ENCODE peak calls at places on chromosomes 12 and 14, in four cellular contexts. S is GM12891, O is K562, R is GM12878. J is an unnamed sample.

GRCh38 chr12:125143491-125143890 is 78.3 kb downstream of the AACS start:
- DNase-seq in R (no peak), O (no peak), S (no peak), J (no peak)

GRCh38 chr12:2233034-2233433 is 180.2 kb downstream of the CACNA1C start:
- DNase-seq in S (no peak), O (no peak), R (no peak), J (no peak)

GRCh38 chr12:125065753-125066570 is 727 bp downstream of the AACS start:
- DNase-seq in S (no peak), O (no peak), R (no peak), J (no peak)

GRCh38 chr12:4273651-4274395 is at the start of gene CCND2:
- DNase-seq in S (peak), O (peak), R (peak), J (peak)

GRCh38 chr12:88876867-88877266 is 296.6 kb upstream of the KITLG start:
- DNase-seq in O (no peak), S (no peak), R (no peak), J (no peak)

GRCh38 chr14:36671149-36671548 is 9.5 kb downstream of the PAX9 start:
- DNase-seq in R (no peak), S (no peak), O (no peak), J (no peak)

GRCh38 chr12:3717283-3717974 is 35.5 kb downstream of the CRACR2A start:
- DNase-seq in S (no peak), O (no peak), R (no peak), J (no peak)

GRCh38 chr14:35202195-35202594 is 79.8 kb downstream of the PRORP start:
- DNase-seq in S (no peak), O (no peak), R (no peak), J (peak)

GRCh38 chr12:94186461-94187237 is 38.3 kb downstream of the PLXNC1 start:
- DNase-seq in O (no peak), S (no peak), R (no peak), J (no peak)

GRCh38 chr12:112838731-112839130 is 47.2 kb downstream of the RPH3A start:
- DNase-seq in O (no peak), S (no peak), R (no peak), J (no peak)

GRCh38 chr12:93186131-93186530 is 191.6 kb upstream of the NUDT4 start:
- DNase-seq in O (no peak), S (no peak), R (no peak), J (peak)

GRCh38 chr12:54038760-54039414 is 6.0 kb downstream of the HOXC5 start:
- DNase-seq in R (no peak), O (no peak), S (no peak), J (no peak)

GRCh38 chr14:31206536-31207286 is 882 bp downstream of the HECTD1 start:
- DNase-seq in R (no peak), S (peak), O (peak), J (no peak)

GRCh38 chr12:127998936-127999467 is 268.0 kb upstream of the TMEM132C start:
- DNase-seq in O (no peak), R (no peak), S (no peak), J (no peak)

GRCh38 chr14:95262511-95262891 is 57.2 kb downstream of the CLMN start:
- DNase-seq in O (no peak), S (no peak), R (no peak), J (no peak)

GRCh38 chr14:58298880-58299664 is 717 bp downstream of the ARID4A start:
- DNase-seq in S (peak), O (peak), R (no peak), J (peak)

GRCh38 chr14:92945544-92945943 is 22.6 kb downstream of the CHGA start:
- DNase-seq in S (no peak), O (no peak), R (no peak), J (no peak)

GRCh38 chr14:30874999-30875787 is 834 bp downstream of the COCH start:
- DNase-seq in S (no peak), R (no peak), O (peak), J (no peak)

GRCh38 chr12:127145929-127146789 is 1120.8 kb upstream of the TMEM132C start:
- DNase-seq in O (peak), R (no peak), S (no peak), J (no peak)

GRCh38 chr12:89863332-89863938 is 154.8 kb upstream of the ATP2B1 start:
- DNase-seq in S (no peak), O (no peak), R (peak), J (no peak)

GRCh38 chr12:108730337-108731104 is 797 bp downstream of the CORO1C start:
- DNase-seq in S (peak), R (no peak), O (peak), J (peak)

GRCh38 chr12:96457191-96457930 is 32.0 kb upstream of the CFAP54 start:
- DNase-seq in S (no peak), R (no peak), O (no peak), J (no peak)

GRCh38 chr12:62123721-62124203 is 136.4 kb upstream of the USP15 start:
- DNase-seq in O (peak), R (no peak), S (no peak), J (peak)

GRCh38 chr12:5154091-5154490 is 110.4 kb downstream of the KCNA5 start:
- DNase-seq in R (no peak), S (no peak), O (no peak), J (no peak)

GRCh38 chr12:109475121-109475520 is 2.0 kb downstream of the KCTD10 start:
- DNase-seq in O (no peak), R (no peak), S (no peak), J (no peak)

GRCh38 chr12:57178213-57178612 is 30.8 kb upstream of the LRP1-AS start:
- DNase-seq in S (no peak), R (no peak), O (peak), J (no peak)

GRCh38 chr14:70281938-70282337 is 77.5 kb downstream of the COX16 start:
- DNase-seq in S (no peak), R (no peak), O (no peak), J (no peak)

GRCh38 chr14:104094709-104095425 is 9.4 kb downstream of the ASPG start:
- DNase-seq in R (no peak), S (peak), O (peak), J (peak)

GRCh38 chr14:101369916-101370592 is 191.2 kb upstream of the DIO3 start:
- DNase-seq in S (no peak), R (no peak), O (no peak), J (no peak)
- TF ChIP-seq SPI1 in S (no peak), R (no peak), O (no peak), J (no peak)

GRCh38 chr14:68687746-68688145 is 105.1 kb downstream of the ZFP36L1 start:
- DNase-seq in S (no peak), R (no peak), O (no peak), J (no peak)

GRCh38 chr14:68684466-68685418 is 108.1 kb downstream of the ZFP36L1 start:
- DNase-seq in R (no peak), O (no peak), S (no peak), J (no peak)

GRCh38 chr14:68686724-68687123 is 106.1 kb downstream of the ZFP36L1 start:
- DNase-seq in R (no peak), S (no peak), O (no peak), J (no peak)

GRCh38 chr14:68686212-68686478 is 106.7 kb downstream of the ZFP36L1 start:
- DNase-seq in S (no peak), R (no peak), O (no peak), J (no peak)

DNA sequence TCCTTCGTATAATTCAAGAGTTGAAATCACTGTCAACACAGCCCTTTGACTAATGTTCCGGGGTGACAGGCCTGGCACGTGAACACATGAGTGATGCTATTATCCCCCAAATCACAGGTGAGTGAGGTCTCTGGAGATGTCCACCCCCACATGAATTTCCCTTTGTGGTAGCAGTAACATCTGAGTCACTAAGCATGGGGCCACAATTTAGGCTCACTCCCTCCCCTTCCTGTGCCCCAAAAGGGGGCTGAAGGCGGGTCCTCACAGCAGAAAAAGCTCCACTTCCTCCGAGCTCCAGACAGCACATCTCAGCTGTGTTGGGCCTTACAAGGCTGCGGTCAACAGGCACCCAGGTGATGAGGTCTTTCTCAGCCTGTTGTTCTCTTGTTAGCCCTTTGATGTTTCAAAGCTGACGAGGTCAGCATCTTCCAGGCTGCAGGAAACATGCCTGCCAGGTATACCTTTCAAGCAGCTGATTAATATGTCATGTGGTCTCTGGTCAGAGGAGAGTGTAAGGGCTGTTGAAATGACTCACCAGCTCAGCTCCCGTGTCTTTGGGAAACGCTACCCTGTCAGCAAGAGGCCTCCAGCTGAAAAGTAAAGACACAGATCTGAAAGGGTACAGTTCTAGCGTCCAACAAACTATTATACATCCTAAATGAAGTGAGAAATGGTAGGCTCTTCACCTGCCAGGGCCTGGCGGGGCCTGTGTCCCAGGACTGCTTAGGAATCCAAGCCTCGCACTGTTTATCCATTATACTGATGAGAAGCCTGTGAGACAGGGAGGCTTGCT is 107.3 kb downstream of the ZFP36L1 start:
- DNase-seq in S (peak), O (no peak), R (peak), J (peak)
- TF ChIP-seq SPI1 in S (peak), O (no peak), R (peak), J (peak)

GRCh38 chr12:76266797-76267196 is 81.4 kb downstream of the BBS10 start:
- DNase-seq in S (no peak), O (no peak), R (no peak), J (no peak)
- TF ChIP-seq SPI1 in S (no peak), O (no peak), R (no peak), J (no peak)

GRCh38 chr12:55515696-55516095 is 23.5 kb downstream of the OR6C68 start:
- DNase-seq in S (no peak), R (no peak), O (peak), J (no peak)
- TF ChIP-seq SPI1 in S (no peak), R (no peak), O (no peak), J (no peak)

GRCh38 chr12:23055004-23055403 is 430.0 kb downstream of the ETNK1 start:
- DNase-seq in S (no peak), R (no peak), O (peak), J (peak)
- TF ChIP-seq SPI1 in S (no peak), R (no peak), O (no peak), J (no peak)